ENCODE peak calls at places on chromosomes 7 and 10, in five cellular contexts. One of them, this sample, is unnamed. For H3K36me3, the result is how much of the 10 kb centered on the place peaks cover.

GRCh38 chr10:79562135-79562756 is 2.0 kb upstream of the SFTPA2 start:
- DNase-seq in uterus: peak
- DNase-seq in hepatocyte: peak
- DNase-seq in A673: peak
- DNase-seq in sigmoid colon: no peak
- DNase-seq in this sample: peak

GRCh38 chr10:130764651-130765050 is 546.9 kb downstream of the TCERG1L start:
- DNase-seq in uterus: no peak
- DNase-seq in hepatocyte: no peak
- DNase-seq in A673: no peak
- DNase-seq in sigmoid colon: peak
- DNase-seq in this sample: no peak

GRCh38 chr7:87600130-87601124 is at the start of gene ABCB1:
- DNase-seq in uterus: peak
- DNase-seq in hepatocyte: peak
- DNase-seq in A673: peak
- DNase-seq in sigmoid colon: peak
- DNase-seq in this sample: peak

GRCh38 chr7:120925392-120925791 is 25.2 kb upstream of the ING3 start:
- DNase-seq in uterus: no peak
- DNase-seq in hepatocyte: no peak
- DNase-seq in A673: no peak
- DNase-seq in sigmoid colon: no peak
- DNase-seq in this sample: no peak

GRCh38 chr7:30977222-30977621 is 13.5 kb downstream of the GHRHR start:
- DNase-seq in uterus: no peak
- DNase-seq in hepatocyte: no peak
- DNase-seq in A673: no peak
- DNase-seq in sigmoid colon: no peak
- DNase-seq in this sample: no peak

GRCh38 chr7:22613466-22613865 is 113.5 kb upstream of the STEAP1B start:
- DNase-seq in uterus: no peak
- DNase-seq in hepatocyte: no peak
- DNase-seq in A673: no peak
- DNase-seq in sigmoid colon: no peak
- DNase-seq in this sample: no peak

GRCh38 chr10:116848912-116849270 is 408 bp upstream of the ENO4 start:
- DNase-seq in uterus: no peak
- DNase-seq in hepatocyte: no peak
- DNase-seq in A673: no peak
- DNase-seq in sigmoid colon: no peak
- DNase-seq in this sample: no peak

GRCh38 chr7:6164491-6164890 is 107.9 kb downstream of the CYTH3 start:
- DNase-seq in uterus: no peak
- DNase-seq in hepatocyte: no peak
- DNase-seq in A673: no peak
- DNase-seq in sigmoid colon: peak
- DNase-seq in this sample: no peak

GRCh38 chr7:17521437-17521836 is 223.0 kb downstream of the AHR start:
- DNase-seq in uterus: no peak
- DNase-seq in hepatocyte: no peak
- DNase-seq in A673: peak
- DNase-seq in sigmoid colon: no peak
- DNase-seq in this sample: no peak

GRCh38 chr10:83218205-83218604 is 921.1 kb upstream of the GHITM start:
- DNase-seq in uterus: no peak
- DNase-seq in hepatocyte: no peak
- DNase-seq in A673: no peak
- DNase-seq in sigmoid colon: no peak
- DNase-seq in this sample: no peak

GRCh38 chr7:70182516-70182915 is 584.2 kb downstream of the AUTS2 start:
- DNase-seq in uterus: no peak
- DNase-seq in hepatocyte: no peak
- DNase-seq in A673: no peak
- DNase-seq in sigmoid colon: no peak
- DNase-seq in this sample: no peak

GRCh38 chr7:26950854-26951253 is 86.5 kb upstream of the SKAP2 start:
- DNase-seq in uterus: no peak
- DNase-seq in hepatocyte: no peak
- DNase-seq in A673: peak
- DNase-seq in sigmoid colon: no peak
- DNase-seq in this sample: no peak

GRCh38 chr10:33706191-33706590 is 371.7 kb upstream of the NRP1 start:
- DNase-seq in uterus: peak
- DNase-seq in hepatocyte: no peak
- DNase-seq in A673: no peak
- DNase-seq in sigmoid colon: peak
- DNase-seq in this sample: peak

GRCh38 chr10:43231523-43232078 is 35.3 kb downstream of the RASGEF1A start:
- DNase-seq in uterus: peak
- DNase-seq in hepatocyte: no peak
- DNase-seq in A673: no peak
- DNase-seq in sigmoid colon: peak
- DNase-seq in this sample: no peak

GRCh38 chr10:5533098-5533731 is 8.5 kb downstream of the CALML3 start:
- DNase-seq in uterus: no peak
- DNase-seq in hepatocyte: no peak
- DNase-seq in A673: no peak
- DNase-seq in sigmoid colon: peak
- DNase-seq in this sample: no peak

GRCh38 chr7:151735854-151736402 is 141.0 kb downstream of the PRKAG2 start:
- DNase-seq in uterus: no peak
- DNase-seq in hepatocyte: no peak
- DNase-seq in A673: no peak
- DNase-seq in sigmoid colon: no peak
- DNase-seq in this sample: no peak

GRCh38 chr10:118956253-118957140 is 73.0 kb upstream of the NANOS1 start:
- DNase-seq in uterus: no peak
- DNase-seq in hepatocyte: no peak
- DNase-seq in A673: no peak
- DNase-seq in sigmoid colon: no peak
- DNase-seq in this sample: no peak

GRCh38 chr10:24952146-24952700 is at the start of gene PRTFDC1:
- DNase-seq in uterus: peak
- DNase-seq in hepatocyte: peak
- DNase-seq in A673: peak
- DNase-seq in sigmoid colon: peak
- DNase-seq in this sample: peak

GRCh38 chr7:77368974-77369373 is 47.2 kb downstream of the GSAP start:
- DNase-seq in uterus: no peak
- DNase-seq in hepatocyte: no peak
- DNase-seq in A673: no peak
- DNase-seq in sigmoid colon: no peak
- DNase-seq in this sample: no peak
- TF ChIP-seq CTCF in uterus: no peak
- TF ChIP-seq CTCF in hepatocyte: peak
- TF ChIP-seq CTCF in A673: peak
- TF ChIP-seq CTCF in sigmoid colon: no peak
- TF ChIP-seq CTCF in this sample: no peak

GRCh38 chr7:116236020-116236630 is 25.8 kb downstream of the TES start:
- DNase-seq in uterus: peak
- DNase-seq in hepatocyte: peak
- DNase-seq in A673: peak
- DNase-seq in sigmoid colon: no peak
- DNase-seq in this sample: peak
- H3K36me3 ChIP-seq in uterus: under half
- H3K36me3 ChIP-seq in hepatocyte: under half
- H3K36me3 ChIP-seq in A673: under half
- H3K36me3 ChIP-seq in sigmoid colon: under half
- H3K36me3 ChIP-seq in this sample: under half

DNA sequence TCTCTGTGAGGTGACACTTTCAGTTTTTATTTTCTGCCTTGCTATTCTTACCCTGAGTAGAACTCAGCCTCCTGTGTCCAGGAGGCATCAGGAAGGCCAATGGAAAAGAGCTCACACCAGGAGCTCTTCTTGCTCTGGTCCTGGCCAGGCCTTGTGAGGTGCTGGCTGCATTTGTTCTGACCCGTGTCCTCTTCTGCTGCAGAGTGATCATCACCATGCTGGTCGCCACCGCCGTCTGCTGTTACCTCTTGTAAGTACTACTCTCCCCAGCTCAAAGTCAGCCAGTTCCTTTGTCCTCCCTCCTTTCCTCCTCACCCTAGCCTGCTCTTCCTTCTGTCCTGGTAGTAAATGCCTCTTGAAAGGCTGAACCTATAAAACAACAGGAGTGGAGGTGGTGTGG is 1.6 kb downstream of the ATP6V0E2 start:
- DNase-seq in uterus: no peak
- DNase-seq in hepatocyte: no peak
- DNase-seq in A673: no peak
- DNase-seq in sigmoid colon: no peak
- DNase-seq in this sample: no peak
- H3K27ac ChIP-seq in uterus: no peak
- H3K27ac ChIP-seq in hepatocyte: no peak
- H3K27ac ChIP-seq in A673: no peak
- H3K27ac ChIP-seq in sigmoid colon: no peak
- H3K27ac ChIP-seq in this sample: no peak

GRCh38 chr10:76301950-76302349 is 870.5 kb downstream of the LRMDA start:
- DNase-seq in uterus: no peak
- DNase-seq in hepatocyte: peak
- DNase-seq in A673: no peak
- DNase-seq in sigmoid colon: no peak
- DNase-seq in this sample: no peak
- TF ChIP-seq CTCF in uterus: no peak
- TF ChIP-seq CTCF in hepatocyte: peak
- TF ChIP-seq CTCF in A673: peak
- TF ChIP-seq CTCF in sigmoid colon: no peak
- TF ChIP-seq CTCF in this sample: no peak

GRCh38 chr10:95867866-95868265 is 39.9 kb upstream of the CC2D2B start:
- DNase-seq in uterus: no peak
- DNase-seq in hepatocyte: no peak
- DNase-seq in A673: no peak
- DNase-seq in sigmoid colon: no peak
- DNase-seq in this sample: no peak
- H3K36me3 ChIP-seq in uterus: under half
- H3K36me3 ChIP-seq in hepatocyte: under half
- H3K36me3 ChIP-seq in A673: under half
- H3K36me3 ChIP-seq in sigmoid colon: half or more
- H3K36me3 ChIP-seq in this sample: under half

DNA sequence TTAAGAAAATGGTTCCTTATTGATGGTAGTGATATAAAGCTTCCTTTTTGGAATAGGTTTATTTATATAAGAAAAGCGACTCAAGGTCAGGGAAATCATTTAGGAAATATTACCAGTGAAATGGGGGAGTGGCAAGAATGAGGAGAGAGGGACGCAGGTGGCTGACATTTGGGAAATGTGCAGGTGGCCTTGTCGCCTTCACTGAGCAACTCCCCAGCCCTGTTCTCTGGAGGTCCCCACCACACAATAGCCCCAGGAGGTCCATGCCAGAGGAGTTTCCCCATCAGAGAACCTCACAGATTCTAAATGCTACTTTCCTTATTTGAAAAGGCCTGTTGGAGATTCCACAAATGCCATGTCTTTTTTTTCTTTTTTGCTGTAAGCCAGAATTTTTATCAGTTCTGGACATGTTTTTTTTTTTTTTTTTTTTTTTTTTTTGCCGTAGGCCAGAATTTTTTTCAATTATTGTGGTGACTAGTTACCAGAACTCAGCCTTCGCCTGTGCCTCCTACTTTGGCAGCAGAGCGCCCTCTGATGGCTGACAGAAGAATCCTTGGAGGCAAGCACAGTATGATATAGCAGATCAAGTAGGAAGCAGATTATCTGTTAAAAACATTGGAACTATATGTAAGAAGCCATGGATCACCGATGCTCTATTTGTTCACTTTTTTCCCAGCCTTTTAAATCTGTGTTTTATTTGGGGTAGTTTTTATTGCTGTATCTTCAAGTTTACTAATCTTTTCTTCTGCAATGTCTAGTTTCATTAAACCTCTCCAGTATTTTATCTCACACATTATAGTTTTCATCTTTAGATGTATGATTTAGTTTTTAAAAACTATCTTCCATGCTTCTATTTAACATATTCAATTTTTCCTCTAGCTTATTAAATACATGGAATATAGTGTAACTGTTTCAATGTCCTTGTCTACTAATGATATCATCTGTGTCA is 18.6 kb downstream of the OPALIN start:
- DNase-seq in uterus: peak
- DNase-seq in hepatocyte: peak
- DNase-seq in A673: peak
- DNase-seq in sigmoid colon: no peak
- DNase-seq in this sample: peak
- H3K27ac ChIP-seq in uterus: no peak
- H3K27ac ChIP-seq in hepatocyte: no peak
- H3K27ac ChIP-seq in A673: no peak
- H3K27ac ChIP-seq in sigmoid colon: no peak
- H3K27ac ChIP-seq in this sample: no peak

DNA sequence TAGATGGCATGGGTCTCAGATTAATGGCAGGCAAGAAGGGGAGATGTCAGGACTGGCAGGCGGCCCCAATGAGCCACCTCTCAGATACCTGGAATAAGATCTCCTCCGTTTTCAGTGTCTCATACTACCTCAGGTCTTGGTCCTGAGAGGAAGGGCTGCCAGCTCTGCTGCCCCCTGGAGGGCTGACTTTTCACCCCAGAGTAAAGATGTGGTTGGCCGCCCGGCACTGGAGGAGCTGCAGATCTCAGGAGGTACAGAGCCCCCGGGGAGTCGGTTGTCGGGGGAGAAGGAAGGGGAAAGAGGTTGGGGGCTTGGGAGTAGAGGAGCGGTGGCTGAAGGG is 642 bp upstream of the COL13A1 start:
- DNase-seq in uterus: peak
- DNase-seq in hepatocyte: peak
- DNase-seq in A673: peak
- DNase-seq in sigmoid colon: peak
- DNase-seq in this sample: peak
- TF ChIP-seq CTCF in uterus: no peak
- TF ChIP-seq CTCF in hepatocyte: peak
- TF ChIP-seq CTCF in A673: peak
- TF ChIP-seq CTCF in sigmoid colon: no peak
- TF ChIP-seq CTCF in this sample: no peak